ENCODE peak calls at places on chromosomes 3 and 15, in ten cellular contexts. One of them, this sample, is unnamed.

GRCh38 chr15:98433302-98433701 is 215.0 kb upstream of the IGF1R start:
- DNase-seq in activated CD8-positive, alpha-beta memory T cell treated with anti-CD3 and anti-CD28 coated beads, Interleukin-2, amount 10 ng/mL, durations not matched to agents 7 days and 5 days: no peak
- DNase-seq in kidney tubule cell: no peak
- DNase-seq in right lobe of liver: no peak
- DNase-seq in fibroblast of pulmonary artery: no peak
- DNase-seq in SJSA1: no peak
- DNase-seq in activated CD4-positive, alpha-beta T cell treated with anti-CD3 and anti-CD28 coated beads, Interleukin-2, amount 50 U/mL, for 1 hour: no peak
- DNase-seq in upper lobe of right lung: no peak
- DNase-seq in activated naive CD4-positive, alpha-beta T cell treated with anti-CD3 and anti-CD28 coated beads, Interleukin-2, amount 50 U/mL, for 16 hours: no peak
- DNase-seq in NCI-H460: no peak
- DNase-seq in this sample: no peak

GRCh38 chr3:8500208-8500961 is 1.2 kb upstream of the LMCD1 start:
- DNase-seq in activated CD8-positive, alpha-beta memory T cell treated with anti-CD3 and anti-CD28 coated beads, Interleukin-2, amount 10 ng/mL, durations not matched to agents 7 days and 5 days: no peak
- DNase-seq in kidney tubule cell: peak; percentile 88
- DNase-seq in right lobe of liver: no peak
- DNase-seq in fibroblast of pulmonary artery: peak; percentile 61
- DNase-seq in SJSA1: no peak
- DNase-seq in activated CD4-positive, alpha-beta T cell treated with anti-CD3 and anti-CD28 coated beads, Interleukin-2, amount 50 U/mL, for 1 hour: no peak
- DNase-seq in upper lobe of right lung: no peak
- DNase-seq in activated naive CD4-positive, alpha-beta T cell treated with anti-CD3 and anti-CD28 coated beads, Interleukin-2, amount 50 U/mL, for 16 hours: no peak
- DNase-seq in NCI-H460: no peak
- DNase-seq in this sample: peak; percentile 44

GRCh38 chr3:74445541-74445940 is 168.9 kb downstream of the CNTN3 start:
- DNase-seq in activated CD8-positive, alpha-beta memory T cell treated with anti-CD3 and anti-CD28 coated beads, Interleukin-2, amount 10 ng/mL, durations not matched to agents 7 days and 5 days: no peak
- DNase-seq in kidney tubule cell: no peak
- DNase-seq in right lobe of liver: no peak
- DNase-seq in fibroblast of pulmonary artery: no peak
- DNase-seq in SJSA1: no peak
- DNase-seq in activated CD4-positive, alpha-beta T cell treated with anti-CD3 and anti-CD28 coated beads, Interleukin-2, amount 50 U/mL, for 1 hour: no peak
- DNase-seq in upper lobe of right lung: no peak
- DNase-seq in activated naive CD4-positive, alpha-beta T cell treated with anti-CD3 and anti-CD28 coated beads, Interleukin-2, amount 50 U/mL, for 16 hours: no peak
- DNase-seq in NCI-H460: no peak
- DNase-seq in this sample: no peak

GRCh38 chr15:53658827-53659226 is 100.6 kb downstream of the WDR72 start:
- DNase-seq in activated CD8-positive, alpha-beta memory T cell treated with anti-CD3 and anti-CD28 coated beads, Interleukin-2, amount 10 ng/mL, durations not matched to agents 7 days and 5 days: no peak
- DNase-seq in kidney tubule cell: no peak
- DNase-seq in right lobe of liver: no peak
- DNase-seq in fibroblast of pulmonary artery: no peak
- DNase-seq in SJSA1: no peak
- DNase-seq in activated CD4-positive, alpha-beta T cell treated with anti-CD3 and anti-CD28 coated beads, Interleukin-2, amount 50 U/mL, for 1 hour: no peak
- DNase-seq in upper lobe of right lung: no peak
- DNase-seq in activated naive CD4-positive, alpha-beta T cell treated with anti-CD3 and anti-CD28 coated beads, Interleukin-2, amount 50 U/mL, for 16 hours: no peak
- DNase-seq in NCI-H460: no peak
- DNase-seq in this sample: no peak

GRCh38 chr3:172649987-172650386 is 60.9 kb downstream of the NCEH1 start:
- DNase-seq in activated CD8-positive, alpha-beta memory T cell treated with anti-CD3 and anti-CD28 coated beads, Interleukin-2, amount 10 ng/mL, durations not matched to agents 7 days and 5 days: no peak
- DNase-seq in kidney tubule cell: no peak
- DNase-seq in right lobe of liver: no peak
- DNase-seq in fibroblast of pulmonary artery: no peak
- DNase-seq in SJSA1: no peak
- DNase-seq in activated CD4-positive, alpha-beta T cell treated with anti-CD3 and anti-CD28 coated beads, Interleukin-2, amount 50 U/mL, for 1 hour: no peak
- DNase-seq in upper lobe of right lung: no peak
- DNase-seq in activated naive CD4-positive, alpha-beta T cell treated with anti-CD3 and anti-CD28 coated beads, Interleukin-2, amount 50 U/mL, for 16 hours: no peak
- DNase-seq in NCI-H460: no peak
- DNase-seq in this sample: no peak

GRCh38 chr3:38018296-38019266 is 10.9 kb downstream of the PLCD1 start:
- DNase-seq in activated CD8-positive, alpha-beta memory T cell treated with anti-CD3 and anti-CD28 coated beads, Interleukin-2, amount 10 ng/mL, durations not matched to agents 7 days and 5 days: no peak
- DNase-seq in kidney tubule cell: no peak
- DNase-seq in right lobe of liver: no peak
- DNase-seq in fibroblast of pulmonary artery: no peak
- DNase-seq in SJSA1: peak; percentile 32
- DNase-seq in activated CD4-positive, alpha-beta T cell treated with anti-CD3 and anti-CD28 coated beads, Interleukin-2, amount 50 U/mL, for 1 hour: no peak
- DNase-seq in upper lobe of right lung: peak; percentile 58
- DNase-seq in activated naive CD4-positive, alpha-beta T cell treated with anti-CD3 and anti-CD28 coated beads, Interleukin-2, amount 50 U/mL, for 16 hours: no peak
- DNase-seq in NCI-H460: no peak
- DNase-seq in this sample: no peak

GRCh38 chr3:123561188-123561587 is 23.7 kb downstream of the HACD2 start:
- DNase-seq in activated CD8-positive, alpha-beta memory T cell treated with anti-CD3 and anti-CD28 coated beads, Interleukin-2, amount 10 ng/mL, durations not matched to agents 7 days and 5 days: no peak
- DNase-seq in kidney tubule cell: no peak
- DNase-seq in right lobe of liver: no peak
- DNase-seq in fibroblast of pulmonary artery: no peak
- DNase-seq in SJSA1: no peak
- DNase-seq in activated CD4-positive, alpha-beta T cell treated with anti-CD3 and anti-CD28 coated beads, Interleukin-2, amount 50 U/mL, for 1 hour: no peak
- DNase-seq in upper lobe of right lung: no peak
- DNase-seq in activated naive CD4-positive, alpha-beta T cell treated with anti-CD3 and anti-CD28 coated beads, Interleukin-2, amount 50 U/mL, for 16 hours: no peak
- DNase-seq in NCI-H460: no peak
- DNase-seq in this sample: no peak

GRCh38 chr3:40763812-40764211 is 239.1 kb downstream of the ZNF621 start:
- DNase-seq in activated CD8-positive, alpha-beta memory T cell treated with anti-CD3 and anti-CD28 coated beads, Interleukin-2, amount 10 ng/mL, durations not matched to agents 7 days and 5 days: no peak
- DNase-seq in kidney tubule cell: no peak
- DNase-seq in right lobe of liver: no peak
- DNase-seq in fibroblast of pulmonary artery: no peak
- DNase-seq in SJSA1: no peak
- DNase-seq in activated CD4-positive, alpha-beta T cell treated with anti-CD3 and anti-CD28 coated beads, Interleukin-2, amount 50 U/mL, for 1 hour: no peak
- DNase-seq in upper lobe of right lung: no peak
- DNase-seq in activated naive CD4-positive, alpha-beta T cell treated with anti-CD3 and anti-CD28 coated beads, Interleukin-2, amount 50 U/mL, for 16 hours: no peak
- DNase-seq in NCI-H460: no peak
- DNase-seq in this sample: no peak

GRCh38 chr15:95162967-95163531 is 931.7 kb downstream of the MCTP2 start:
- DNase-seq in activated CD8-positive, alpha-beta memory T cell treated with anti-CD3 and anti-CD28 coated beads, Interleukin-2, amount 10 ng/mL, durations not matched to agents 7 days and 5 days: no peak
- DNase-seq in kidney tubule cell: peak; percentile 68
- DNase-seq in right lobe of liver: no peak
- DNase-seq in fibroblast of pulmonary artery: peak; percentile 60
- DNase-seq in SJSA1: no peak
- DNase-seq in activated CD4-positive, alpha-beta T cell treated with anti-CD3 and anti-CD28 coated beads, Interleukin-2, amount 50 U/mL, for 1 hour: no peak
- DNase-seq in upper lobe of right lung: no peak
- DNase-seq in activated naive CD4-positive, alpha-beta T cell treated with anti-CD3 and anti-CD28 coated beads, Interleukin-2, amount 50 U/mL, for 16 hours: no peak
- DNase-seq in NCI-H460: no peak
- DNase-seq in this sample: peak; percentile 29

GRCh38 chr3:117036259-117036799 is 326.8 kb downstream of the TUSC7 start:
- DNase-seq in activated CD8-positive, alpha-beta memory T cell treated with anti-CD3 and anti-CD28 coated beads, Interleukin-2, amount 10 ng/mL, durations not matched to agents 7 days and 5 days: no peak
- DNase-seq in kidney tubule cell: no peak
- DNase-seq in right lobe of liver: no peak
- DNase-seq in fibroblast of pulmonary artery: peak; percentile 74
- DNase-seq in SJSA1: no peak
- DNase-seq in activated CD4-positive, alpha-beta T cell treated with anti-CD3 and anti-CD28 coated beads, Interleukin-2, amount 50 U/mL, for 1 hour: no peak
- DNase-seq in upper lobe of right lung: no peak
- DNase-seq in activated naive CD4-positive, alpha-beta T cell treated with anti-CD3 and anti-CD28 coated beads, Interleukin-2, amount 50 U/mL, for 16 hours: no peak
- DNase-seq in NCI-H460: no peak
- DNase-seq in this sample: peak; percentile 18

GRCh38 chr15:45650889-45651525 is 16.2 kb downstream of the SQOR start:
- DNase-seq in activated CD8-positive, alpha-beta memory T cell treated with anti-CD3 and anti-CD28 coated beads, Interleukin-2, amount 10 ng/mL, durations not matched to agents 7 days and 5 days: no peak
- DNase-seq in kidney tubule cell: no peak
- DNase-seq in right lobe of liver: no peak
- DNase-seq in fibroblast of pulmonary artery: no peak
- DNase-seq in SJSA1: no peak
- DNase-seq in activated CD4-positive, alpha-beta T cell treated with anti-CD3 and anti-CD28 coated beads, Interleukin-2, amount 50 U/mL, for 1 hour: no peak
- DNase-seq in upper lobe of right lung: no peak
- DNase-seq in activated naive CD4-positive, alpha-beta T cell treated with anti-CD3 and anti-CD28 coated beads, Interleukin-2, amount 50 U/mL, for 16 hours: no peak
- DNase-seq in NCI-H460: no peak
- DNase-seq in this sample: no peak

GRCh38 chr15:98954411-98954810 is 53.2 kb downstream of the PGPEP1L start:
- DNase-seq in activated CD8-positive, alpha-beta memory T cell treated with anti-CD3 and anti-CD28 coated beads, Interleukin-2, amount 10 ng/mL, durations not matched to agents 7 days and 5 days: no peak
- DNase-seq in kidney tubule cell: peak; percentile 92
- DNase-seq in right lobe of liver: peak; percentile 84
- DNase-seq in fibroblast of pulmonary artery: peak; percentile 36
- DNase-seq in SJSA1: peak; percentile 68
- DNase-seq in activated CD4-positive, alpha-beta T cell treated with anti-CD3 and anti-CD28 coated beads, Interleukin-2, amount 50 U/mL, for 1 hour: no peak
- DNase-seq in upper lobe of right lung: no peak
- DNase-seq in activated naive CD4-positive, alpha-beta T cell treated with anti-CD3 and anti-CD28 coated beads, Interleukin-2, amount 50 U/mL, for 16 hours: no peak
- DNase-seq in NCI-H460: no peak
- DNase-seq in this sample: peak; percentile 86

GRCh38 chr3:61562810-61563613 is 1.6 kb downstream of the PTPRG start:
- DNase-seq in activated CD8-positive, alpha-beta memory T cell treated with anti-CD3 and anti-CD28 coated beads, Interleukin-2, amount 10 ng/mL, durations not matched to agents 7 days and 5 days: no peak
- DNase-seq in kidney tubule cell: peak; percentile 56
- DNase-seq in right lobe of liver: peak; percentile 62
- DNase-seq in fibroblast of pulmonary artery: peak; percentile 41
- DNase-seq in SJSA1: peak; percentile 42
- DNase-seq in activated CD4-positive, alpha-beta T cell treated with anti-CD3 and anti-CD28 coated beads, Interleukin-2, amount 50 U/mL, for 1 hour: no peak
- DNase-seq in upper lobe of right lung: peak; percentile 71
- DNase-seq in activated naive CD4-positive, alpha-beta T cell treated with anti-CD3 and anti-CD28 coated beads, Interleukin-2, amount 50 U/mL, for 16 hours: no peak
- DNase-seq in NCI-H460: no peak
- DNase-seq in this sample: peak; percentile 69

GRCh38 chr15:65062726-65063125 is 5.1 kb downstream of the RASL12 start:
- DNase-seq in activated CD8-positive, alpha-beta memory T cell treated with anti-CD3 and anti-CD28 coated beads, Interleukin-2, amount 10 ng/mL, durations not matched to agents 7 days and 5 days: no peak
- DNase-seq in kidney tubule cell: peak; percentile 64
- DNase-seq in right lobe of liver: no peak
- DNase-seq in fibroblast of pulmonary artery: no peak
- DNase-seq in SJSA1: no peak
- DNase-seq in activated CD4-positive, alpha-beta T cell treated with anti-CD3 and anti-CD28 coated beads, Interleukin-2, amount 50 U/mL, for 1 hour: no peak
- DNase-seq in upper lobe of right lung: no peak
- DNase-seq in activated naive CD4-positive, alpha-beta T cell treated with anti-CD3 and anti-CD28 coated beads, Interleukin-2, amount 50 U/mL, for 16 hours: no peak
- DNase-seq in NCI-H460: no peak
- DNase-seq in this sample: no peak

GRCh38 chr15:40339621-40339945 is 1.2 kb downstream of the CCDC9B start:
- DNase-seq in activated CD8-positive, alpha-beta memory T cell treated with anti-CD3 and anti-CD28 coated beads, Interleukin-2, amount 10 ng/mL, durations not matched to agents 7 days and 5 days: no peak
- DNase-seq in kidney tubule cell: no peak
- DNase-seq in right lobe of liver: no peak
- DNase-seq in fibroblast of pulmonary artery: no peak
- DNase-seq in SJSA1: no peak
- DNase-seq in activated CD4-positive, alpha-beta T cell treated with anti-CD3 and anti-CD28 coated beads, Interleukin-2, amount 50 U/mL, for 1 hour: no peak
- DNase-seq in upper lobe of right lung: no peak
- DNase-seq in activated naive CD4-positive, alpha-beta T cell treated with anti-CD3 and anti-CD28 coated beads, Interleukin-2, amount 50 U/mL, for 16 hours: no peak
- DNase-seq in NCI-H460: no peak
- DNase-seq in this sample: no peak

This sample was measured in AG08396.